ENCODE peak calls at places on chromosome 10, in five cellular contexts. M, T, S, A and R are unnamed samples.

GRCh38 chr10:43689618-43689954 is 40.9 kb upstream of the ZNF32 start:
- DNase-seq in T (no peak), M (peak), A (no peak), S (peak), R (no peak)

GRCh38 chr10:1266033-1266802 is 210.0 kb downstream of the WDR37 start:
- DNase-seq in S (no peak), M (no peak), A (no peak), T (no peak), R (no peak)

GRCh38 chr10:132209978-132210530 is 23.3 kb downstream of the DPYSL4 start:
- DNase-seq in M (no peak), A (no peak), T (no peak), S (no peak), R (no peak)

GRCh38 chr10:89207181-89207800 is at the start of gene CH25H:
- DNase-seq in T (peak), M (peak), S (no peak), A (no peak), R (no peak)

GRCh38 chr10:123149568-123150228 is 1.8 kb downstream of the HMX2 start:
- DNase-seq in S (no peak), A (no peak), M (peak), T (peak), R (no peak)

GRCh38 chr10:61487506-61487905 is 34.3 kb upstream of the TMEM26 start:
- DNase-seq in T (peak), A (no peak), S (no peak), M (no peak), R (no peak)

GRCh38 chr10:93294004-93294403 is 188.1 kb downstream of the MYOF start:
- DNase-seq in M (no peak), T (no peak), S (no peak), A (no peak), R (no peak)

GRCh38 chr10:8174762-8175161 is 120.3 kb downstream of the GATA3 start:
- DNase-seq in A (no peak), T (no peak), S (no peak), M (no peak), R (no peak)

GRCh38 chr10:112955736-112956421 is 5.8 kb downstream of the TCF7L2 start:
- DNase-seq in M (no peak), T (peak), S (no peak), A (no peak), R (no peak)

GRCh38 chr10:72736176-72736795 is 44.3 kb downstream of the MCU start:
- DNase-seq in T (peak), M (no peak), S (no peak), A (no peak), R (peak)
- TF ChIP-seq MXI1 in T (no peak), M (no peak), S (no peak), A (no peak), R (no peak)

DNA sequence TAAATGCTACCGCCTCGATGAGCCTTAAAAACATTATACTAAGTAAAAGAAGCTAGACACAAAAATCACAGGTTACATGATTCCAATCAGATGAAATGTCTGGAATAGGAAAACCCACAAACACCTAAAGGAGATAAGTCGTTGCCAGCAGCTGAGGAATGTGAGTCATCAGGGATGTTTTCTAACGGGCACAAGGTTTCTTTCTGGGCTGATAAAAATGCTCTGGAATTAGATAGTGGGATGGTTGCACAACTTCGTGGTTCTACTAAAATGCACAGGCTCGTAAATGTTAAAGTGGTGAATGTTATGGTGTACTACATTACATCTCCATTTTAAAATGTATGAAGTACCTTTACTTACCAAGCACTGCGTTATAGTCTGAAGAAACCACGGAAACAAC is 9.7 kb downstream of the ABLIM1 start:
- DNase-seq in T (peak), A (no peak), S (no peak), M (no peak), R (peak)
- TF ChIP-seq RFX5 in T (no peak), A (no peak), S (no peak), M (no peak), R (no peak)

GRCh38 chr10:103480521-103480920 is 1.5 kb upstream of the CALHM3 start:
- DNase-seq in S (no peak), T (peak), A (no peak), M (no peak), R (no peak)
- TF ChIP-seq MXI1 in S (no peak), T (no peak), A (no peak), M (no peak), R (no peak)

GRCh38 chr10:11227103-11227502 is 209.4 kb downstream of the CELF2 start:
- DNase-seq in S (no peak), M (no peak), T (no peak), A (no peak), R (no peak)

GRCh38 chr10:11224792-11225448 is 207.2 kb downstream of the CELF2 start:
- DNase-seq in M (no peak), S (no peak), T (no peak), A (no peak), R (no peak)

GRCh38 chr10:11223507-11224157 is 206.0 kb downstream of the CELF2 start:
- DNase-seq in T (no peak), A (no peak), M (no peak), S (no peak), R (no peak)

GRCh38 chr10:11224321-11224720 is 206.6 kb downstream of the CELF2 start:
- DNase-seq in M (no peak), S (no peak), A (no peak), T (no peak), R (no peak)

GRCh38 chr10:11225935-11226334 is 208.3 kb downstream of the CELF2 start:
- DNase-seq in T (no peak), A (no peak), S (peak), M (no peak), R (no peak)
- TF ChIP-seq RFX5 in T (no peak), A (no peak), S (no peak), M (no peak), R (no peak)

DNA sequence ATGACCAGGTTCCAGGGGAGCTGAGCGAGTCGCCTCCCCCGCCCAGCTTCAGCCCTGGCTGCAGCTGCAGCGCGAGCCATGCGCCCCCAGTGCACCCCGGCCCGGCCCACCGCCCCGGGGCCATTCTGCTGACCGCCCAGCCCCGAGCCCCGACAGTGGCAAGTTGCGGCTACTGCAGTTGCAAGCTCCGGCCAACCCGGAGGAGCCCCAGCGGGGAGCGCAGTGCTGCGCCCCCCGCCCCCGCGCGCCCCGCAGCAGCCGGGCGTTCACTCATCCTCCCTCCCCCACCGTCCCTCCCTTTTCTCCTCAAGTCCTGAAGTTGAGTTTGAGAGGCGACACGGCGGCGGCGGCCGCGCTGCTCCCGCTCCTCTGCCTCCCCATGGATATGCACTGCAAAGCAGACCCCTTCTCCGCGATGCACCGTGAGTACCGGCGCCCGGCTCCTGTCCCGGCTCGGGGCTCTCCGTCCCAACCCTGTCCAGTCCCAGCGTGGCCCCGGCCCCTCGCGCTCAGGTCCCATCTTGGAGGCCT is 565 bp downstream of the PAX2 start:
- DNase-seq in M (peak), T (no peak), S (peak), A (no peak), R (no peak)
- TF ChIP-seq MXI1 in M (no peak), T (no peak), S (no peak), A (no peak), R (no peak)

GRCh38 chr10:103523683-103524082 is 30.2 kb downstream of the NEURL1 start:
- DNase-seq in M (no peak), A (no peak), T (no peak), S (no peak), R (no peak)

GRCh38 chr10:103528551-103528950 is 35.0 kb downstream of the NEURL1 start:
- DNase-seq in S (no peak), A (no peak), M (no peak), T (no peak), R (no peak)

GRCh38 chr10:103529539-103529938 is 36.0 kb downstream of the NEURL1 start:
- DNase-seq in T (no peak), S (no peak), M (no peak), A (no peak), R (no peak)

GRCh38 chr10:103525901-103526300 is 32.4 kb downstream of the NEURL1 start:
- DNase-seq in M (no peak), S (no peak), A (no peak), T (no peak), R (no peak)
- TF ChIP-seq RFX5 in M (no peak), S (no peak), A (no peak), T (no peak), R (no peak)

GRCh38 chr10:118832242-118832651 is 77.5 kb upstream of the CACUL1 start:
- DNase-seq in M (peak), T (peak), S (no peak), A (no peak), R (no peak)

GRCh38 chr10:118839348-118839747 is 84.6 kb upstream of the CACUL1 start:
- DNase-seq in T (no peak), M (no peak), A (no peak), S (no peak), R (no peak)

GRCh38 chr10:118838364-118838763 is 83.6 kb upstream of the CACUL1 start:
- DNase-seq in M (no peak), S (no peak), T (no peak), A (no peak), R (no peak)

GRCh38 chr10:118840071-118840775 is 85.5 kb upstream of the CACUL1 start:
- DNase-seq in M (no peak), A (no peak), S (peak), T (no peak), R (no peak)

DNA sequence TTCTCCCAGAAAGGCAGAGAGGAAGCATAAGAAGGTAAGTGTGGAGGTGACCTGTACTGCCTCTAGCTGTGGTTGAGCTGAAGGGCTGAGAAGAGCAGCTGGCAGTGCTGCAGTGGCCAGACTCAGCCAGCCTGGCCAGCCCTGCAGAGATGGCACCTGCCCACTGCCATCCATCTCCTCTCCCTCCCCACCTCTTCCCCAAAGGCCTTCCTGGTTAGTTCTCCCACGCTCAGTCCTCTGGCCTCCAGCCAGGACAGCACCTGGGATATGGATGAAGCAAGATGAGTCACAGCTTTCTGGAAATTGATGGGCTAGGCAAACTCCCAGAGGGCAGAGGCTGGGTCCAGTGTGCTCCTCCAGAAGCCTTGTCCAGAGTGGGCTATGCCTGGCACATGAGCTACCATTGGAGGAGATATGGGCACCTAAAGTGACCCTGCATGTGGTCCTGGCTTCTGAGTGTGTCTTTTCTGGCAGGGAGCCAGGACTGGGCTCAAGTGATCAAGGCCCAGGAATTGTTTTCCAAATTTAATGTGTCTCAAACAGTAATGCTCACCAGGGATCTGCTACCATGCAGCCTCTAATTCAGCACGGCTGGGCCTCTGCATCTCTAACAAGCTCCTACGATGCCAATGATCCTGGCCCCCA is 81.0 kb upstream of the CACUL1 start:
- DNase-seq in T (no peak), S (no peak), M (peak), A (no peak), R (no peak)
- TF ChIP-seq MXI1 in T (no peak), S (no peak), M (no peak), A (no peak), R (no peak)

GRCh38 chr10:60230892-60231291 is 158.8 kb downstream of the ANK3 start:
- DNase-seq in M (no peak), T (peak), A (no peak), S (no peak), R (no peak)
- TF ChIP-seq RFX5 in M (no peak), T (no peak), A (no peak), S (no peak), R (no peak)

DNA sequence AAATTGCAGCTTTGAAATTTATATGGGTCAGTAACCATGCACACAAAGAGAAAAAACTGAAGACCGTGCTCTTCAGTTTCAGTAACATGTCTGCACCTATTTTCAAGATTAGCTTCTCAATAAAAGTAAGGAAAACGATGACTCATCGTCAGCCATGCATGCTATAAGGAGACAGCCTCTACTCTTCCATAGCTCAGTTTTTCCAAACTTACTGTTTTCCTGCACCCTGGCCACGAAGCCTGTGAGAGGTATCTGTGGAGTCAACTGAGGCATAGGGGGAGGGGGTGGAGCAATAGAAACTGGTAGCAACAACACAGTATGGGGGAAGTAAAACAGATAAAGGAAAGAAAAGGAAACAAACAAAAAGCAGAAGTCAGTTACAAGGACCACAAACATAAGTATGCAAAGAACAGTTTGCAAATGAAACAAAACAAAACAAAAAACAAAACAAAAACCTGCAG is 58.0 kb downstream of the PDSS1 start:
- DNase-seq in M (no peak), T (peak), S (no peak), A (peak), R (no peak)
- TF ChIP-seq MXI1 in M (no peak), T (no peak), S (no peak), A (no peak), R (no peak)